ENCODE peak calls at places on chromosomes 3 and 15, in eight cellular contexts. One of them, this sample, is unnamed.

GRCh38 chr15:57527382-57528091 is 64.2 kb upstream of the MYZAP start:
- DNase-seq in tibial artery: peak
- DNase-seq in AG09319: peak
- DNase-seq in psoas muscle: no peak
- DNase-seq in chondrocyte: no peak
- DNase-seq in transverse colon: no peak
- DNase-seq in foreskin fibroblast: peak
- DNase-seq in AG09309: peak
- DNase-seq in this sample: peak

GRCh38 chr3:119562307-119562961 is 3.0 kb upstream of the CD80 start:
- DNase-seq in transverse colon: no peak
- DNase-seq in tibial artery: no peak
- DNase-seq in AG09319: no peak
- DNase-seq in AG09309: no peak
- DNase-seq in chondrocyte: no peak
- DNase-seq in psoas muscle: no peak
- DNase-seq in foreskin fibroblast: no peak
- DNase-seq in this sample: peak

GRCh38 chr3:195107593-195107992 is 163.4 kb downstream of the XXYLT1 start:
- DNase-seq in AG09309: no peak
- DNase-seq in AG09319: no peak
- DNase-seq in psoas muscle: no peak
- DNase-seq in foreskin fibroblast: no peak
- DNase-seq in chondrocyte: no peak
- DNase-seq in tibial artery: no peak
- DNase-seq in transverse colon: no peak
- DNase-seq in this sample: no peak

GRCh38 chr3:38989932-38990510 is 61.7 kb downstream of the SCN11A start:
- DNase-seq in AG09319: no peak
- DNase-seq in foreskin fibroblast: no peak
- DNase-seq in psoas muscle: no peak
- DNase-seq in transverse colon: no peak
- DNase-seq in tibial artery: no peak
- DNase-seq in chondrocyte: no peak
- DNase-seq in AG09309: no peak
- DNase-seq in this sample: no peak

GRCh38 chr3:112818289-112818688 is 28.4 kb downstream of the CD200R1L start:
- DNase-seq in transverse colon: no peak
- DNase-seq in tibial artery: no peak
- DNase-seq in chondrocyte: no peak
- DNase-seq in AG09319: peak
- DNase-seq in psoas muscle: no peak
- DNase-seq in foreskin fibroblast: peak
- DNase-seq in AG09309: peak
- DNase-seq in this sample: peak

GRCh38 chr15:77455696-77456293 is 35.1 kb downstream of the HMG20A start:
- DNase-seq in AG09319: peak
- DNase-seq in foreskin fibroblast: peak
- DNase-seq in transverse colon: no peak
- DNase-seq in psoas muscle: no peak
- DNase-seq in tibial artery: no peak
- DNase-seq in AG09309: peak
- DNase-seq in chondrocyte: no peak
- DNase-seq in this sample: no peak

GRCh38 chr3:187076297-187076696 is 63.0 kb downstream of the RPL39L start:
- DNase-seq in psoas muscle: no peak
- DNase-seq in foreskin fibroblast: no peak
- DNase-seq in AG09319: no peak
- DNase-seq in transverse colon: no peak
- DNase-seq in AG09309: no peak
- DNase-seq in tibial artery: no peak
- DNase-seq in chondrocyte: no peak
- DNase-seq in this sample: no peak

GRCh38 chr3:114108137-114108536 is 51.6 kb downstream of the QTRT2 start:
- DNase-seq in AG09309: no peak
- DNase-seq in foreskin fibroblast: no peak
- DNase-seq in AG09319: no peak
- DNase-seq in chondrocyte: no peak
- DNase-seq in tibial artery: no peak
- DNase-seq in transverse colon: no peak
- DNase-seq in psoas muscle: no peak
- DNase-seq in this sample: no peak

GRCh38 chr15:35557012-35557411 is 11.0 kb upstream of the DPH6 start:
- DNase-seq in tibial artery: no peak
- DNase-seq in chondrocyte: no peak
- DNase-seq in psoas muscle: no peak
- DNase-seq in AG09309: no peak
- DNase-seq in foreskin fibroblast: no peak
- DNase-seq in transverse colon: no peak
- DNase-seq in AG09319: no peak
- DNase-seq in this sample: no peak

GRCh38 chr15:71131601-71132357 is 16.5 kb downstream of the THSD4 start:
- DNase-seq in tibial artery: no peak
- DNase-seq in foreskin fibroblast: no peak
- DNase-seq in psoas muscle: no peak
- DNase-seq in chondrocyte: no peak
- DNase-seq in AG09309: no peak
- DNase-seq in transverse colon: no peak
- DNase-seq in AG09319: no peak
- DNase-seq in this sample: no peak

GRCh38 chr15:45391746-45392711 is 13.7 kb upstream of the GATM start:
- DNase-seq in psoas muscle: no peak
- DNase-seq in transverse colon: no peak
- DNase-seq in AG09319: no peak
- DNase-seq in chondrocyte: no peak
- DNase-seq in foreskin fibroblast: no peak
- DNase-seq in tibial artery: no peak
- DNase-seq in AG09309: no peak
- DNase-seq in this sample: peak

DNA sequence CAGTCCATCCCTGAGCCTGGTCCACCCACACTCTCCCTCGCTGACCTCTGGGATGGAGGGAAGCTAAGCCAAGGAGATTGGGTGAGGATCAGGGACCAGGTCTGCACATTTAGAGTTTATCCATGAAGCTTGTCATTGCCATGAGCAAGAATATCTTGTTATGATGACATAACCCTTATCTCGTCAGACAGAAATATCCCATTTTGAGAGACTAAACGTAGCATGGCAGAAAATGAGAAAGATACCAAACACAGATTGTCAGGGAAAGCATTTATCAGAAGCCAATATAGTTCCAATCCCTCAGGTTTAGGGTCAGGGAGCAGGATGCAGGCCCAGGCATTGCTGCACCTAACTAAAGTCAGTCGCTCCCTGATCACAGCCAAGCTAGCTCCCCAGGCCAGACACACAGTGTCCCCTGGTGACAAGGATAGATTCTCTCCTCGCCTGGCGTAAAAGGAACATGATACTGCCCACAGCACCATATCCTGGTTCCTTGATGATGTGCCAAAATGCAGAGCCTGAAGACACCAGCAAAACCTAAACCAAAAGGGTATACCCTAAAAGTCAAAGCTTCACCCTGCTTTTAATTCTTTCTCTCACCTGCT is 66.9 kb downstream of the DCLK3 start:
- DNase-seq in AG09319: no peak
- DNase-seq in transverse colon: no peak
- DNase-seq in chondrocyte: no peak
- DNase-seq in psoas muscle: no peak
- DNase-seq in tibial artery: no peak
- DNase-seq in foreskin fibroblast: no peak
- DNase-seq in AG09309: no peak
- DNase-seq in this sample: no peak
- TF ChIP-seq CTCF in AG09319: peak
- TF ChIP-seq CTCF in transverse colon: no peak
- TF ChIP-seq CTCF in chondrocyte: peak
- TF ChIP-seq CTCF in psoas muscle: no peak
- TF ChIP-seq CTCF in tibial artery: no peak
- TF ChIP-seq CTCF in foreskin fibroblast: no peak
- TF ChIP-seq CTCF in AG09309: peak
- TF ChIP-seq CTCF in this sample: no peak

GRCh38 chr15:96583671-96584070 is 253.2 kb downstream of the NR2F2 start:
- DNase-seq in AG09309: no peak
- DNase-seq in foreskin fibroblast: no peak
- DNase-seq in psoas muscle: no peak
- DNase-seq in transverse colon: no peak
- DNase-seq in AG09319: no peak
- DNase-seq in chondrocyte: no peak
- DNase-seq in tibial artery: no peak
- DNase-seq in this sample: no peak

GRCh38 chr15:96586901-96587300 is 256.4 kb downstream of the NR2F2 start:
- DNase-seq in foreskin fibroblast: no peak
- DNase-seq in transverse colon: no peak
- DNase-seq in psoas muscle: no peak
- DNase-seq in tibial artery: no peak
- DNase-seq in AG09309: no peak
- DNase-seq in chondrocyte: no peak
- DNase-seq in AG09319: no peak
- DNase-seq in this sample: no peak

GRCh38 chr15:96582473-96582872 is 252.0 kb downstream of the NR2F2 start:
- DNase-seq in AG09319: no peak
- DNase-seq in foreskin fibroblast: no peak
- DNase-seq in AG09309: no peak
- DNase-seq in transverse colon: no peak
- DNase-seq in psoas muscle: no peak
- DNase-seq in tibial artery: no peak
- DNase-seq in chondrocyte: no peak
- DNase-seq in this sample: no peak

DNA sequence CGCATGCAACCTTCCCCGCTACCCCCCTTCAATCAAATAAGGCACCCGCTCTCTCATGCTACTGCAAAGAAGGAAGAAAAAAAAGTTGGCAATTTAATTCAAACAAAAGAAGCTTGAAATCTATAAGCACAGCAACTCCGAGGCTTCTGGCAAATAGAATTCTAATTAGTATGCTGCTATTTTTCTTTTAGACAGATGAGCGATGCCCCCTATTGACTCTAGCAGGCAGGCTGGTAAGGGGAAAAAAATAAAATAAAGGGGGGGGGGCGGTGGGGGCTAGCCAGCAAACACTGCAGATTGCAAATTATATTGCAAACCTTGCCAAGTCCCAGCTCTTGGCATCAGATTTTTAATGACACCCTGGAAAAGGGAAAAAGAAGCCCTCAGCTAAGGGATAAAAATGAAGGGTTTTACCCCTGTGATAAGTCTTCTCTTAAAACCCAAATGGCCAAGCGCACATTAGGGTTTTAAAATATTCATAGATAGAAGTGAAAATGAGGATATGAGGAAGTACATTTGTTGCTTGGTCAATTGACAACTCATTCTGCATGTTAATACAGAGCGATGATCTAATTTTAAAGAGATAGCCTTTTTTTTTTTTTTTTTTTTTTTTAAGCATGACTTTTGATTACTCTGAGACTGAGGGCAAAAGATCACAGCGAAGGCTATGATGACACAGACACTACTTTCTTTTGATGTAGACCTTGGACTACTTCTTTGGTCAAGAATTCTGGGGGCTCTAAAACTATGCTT is 255.3 kb downstream of the NR2F2 start:
- DNase-seq in tibial artery: no peak
- DNase-seq in AG09309: no peak
- DNase-seq in psoas muscle: no peak
- DNase-seq in chondrocyte: no peak
- DNase-seq in foreskin fibroblast: no peak
- DNase-seq in transverse colon: no peak
- DNase-seq in AG09319: peak
- DNase-seq in this sample: no peak
- TF ChIP-seq CTCF in tibial artery: peak
- TF ChIP-seq CTCF in AG09309: peak
- TF ChIP-seq CTCF in psoas muscle: peak
- TF ChIP-seq CTCF in chondrocyte: peak
- TF ChIP-seq CTCF in foreskin fibroblast: peak
- TF ChIP-seq CTCF in transverse colon: no peak
- TF ChIP-seq CTCF in AG09319: peak
- TF ChIP-seq CTCF in this sample: no peak

DNA sequence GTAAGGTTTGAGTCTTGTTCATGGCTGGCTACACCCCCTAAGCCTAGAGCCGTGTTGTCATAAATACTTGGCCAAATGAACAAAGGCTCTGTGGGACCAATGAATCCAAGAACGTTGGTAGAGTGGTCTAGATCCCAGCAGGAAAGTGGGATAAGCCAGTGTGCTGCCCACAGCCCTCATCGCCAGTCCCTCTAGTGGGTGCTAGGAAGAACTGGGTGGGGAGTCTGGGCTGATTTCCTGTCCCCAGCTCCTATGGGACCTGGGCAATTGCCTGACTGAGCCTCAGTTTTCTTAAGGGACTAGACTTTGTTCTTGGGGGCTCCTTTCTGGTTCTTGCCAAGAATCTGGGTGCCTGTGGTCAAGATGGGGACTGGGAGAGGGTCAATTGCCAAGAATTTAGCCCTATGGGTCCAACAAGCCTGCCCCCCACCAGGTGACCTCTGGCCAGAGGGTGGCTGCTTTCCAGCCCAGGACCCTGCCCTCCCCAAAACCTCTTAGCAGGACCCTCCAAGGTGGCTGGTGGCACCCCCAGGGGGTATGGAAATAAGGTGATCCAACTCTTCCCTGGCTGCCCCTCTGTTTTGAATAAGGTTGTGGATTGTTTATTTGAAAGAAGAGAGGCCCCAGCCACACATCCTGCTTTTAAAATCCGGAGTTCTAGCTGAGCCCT is 42.7 kb downstream of the SMAD6 start:
- DNase-seq in foreskin fibroblast: no peak
- DNase-seq in AG09319: no peak
- DNase-seq in psoas muscle: no peak
- DNase-seq in chondrocyte: peak
- DNase-seq in tibial artery: no peak
- DNase-seq in transverse colon: no peak
- DNase-seq in AG09309: no peak
- DNase-seq in this sample: no peak
- TF ChIP-seq CTCF in foreskin fibroblast: peak
- TF ChIP-seq CTCF in AG09319: no peak
- TF ChIP-seq CTCF in psoas muscle: no peak
- TF ChIP-seq CTCF in chondrocyte: no peak
- TF ChIP-seq CTCF in tibial artery: no peak
- TF ChIP-seq CTCF in transverse colon: no peak
- TF ChIP-seq CTCF in AG09309: no peak
- TF ChIP-seq CTCF in this sample: no peak

GRCh38 chr3:49017978-49018706 is at the start of gene DALRD3:
- DNase-seq in tibial artery: peak
- DNase-seq in psoas muscle: peak
- DNase-seq in AG09309: no peak
- DNase-seq in foreskin fibroblast: peak
- DNase-seq in transverse colon: peak
- DNase-seq in chondrocyte: no peak
- DNase-seq in AG09319: no peak
- DNase-seq in this sample: peak
- TF ChIP-seq CTCF in tibial artery: no peak
- TF ChIP-seq CTCF in psoas muscle: no peak
- TF ChIP-seq CTCF in AG09309: no peak
- TF ChIP-seq CTCF in foreskin fibroblast: no peak
- TF ChIP-seq CTCF in transverse colon: no peak
- TF ChIP-seq CTCF in chondrocyte: peak
- TF ChIP-seq CTCF in AG09319: no peak
- TF ChIP-seq CTCF in this sample: no peak

This sample was measured in GM20000.